ENCODE peak calls at places on chromosomes 3 and 15, in four cellular contexts. B is SK-N-SH, D is K562, Y is HepG2. C is an unnamed sample. For H3K4me1, the result is how much of the 10 kb centered on the place peaks cover.

GRCh38 chr3:128123538-128124368 is at the start of gene RUVBL1:
- DNase-seq in B (peak), D (peak), Y (peak), C (peak)

GRCh38 chr15:87215100-87215499 is 1041.4 kb downstream of the NTRK3 start:
- DNase-seq in B (no peak), D (no peak), Y (no peak), C (no peak)

GRCh38 chr3:197300361-197300760 is 1.9 kb upstream of the DLG1 start:
- DNase-seq in B (no peak), D (no peak), Y (no peak), C (no peak)

GRCh38 chr3:38583688-38584087 is 65.8 kb downstream of the SCN5A start:
- DNase-seq in B (no peak), D (no peak), Y (no peak), C (no peak)

GRCh38 chr3:53531749-53532148 is 37.3 kb downstream of the CACNA1D start:
- DNase-seq in B (no peak), D (no peak), Y (no peak), C (no peak)

GRCh38 chr3:124149774-124150173 is 157.8 kb upstream of the ROPN1 start:
- DNase-seq in B (no peak), D (no peak), Y (no peak), C (no peak)

GRCh38 chr3:188137062-188137461 is 16.9 kb upstream of the LPP start:
- DNase-seq in B (no peak), D (no peak), Y (no peak), C (no peak)

GRCh38 chr15:38516636-38517035 is 48.0 kb downstream of the RASGRP1 start:
- DNase-seq in B (no peak), D (no peak), Y (no peak), C (no peak)

GRCh38 chr15:55250392-55250791 is 39.2 kb downstream of the RAB27A start:
- DNase-seq in B (no peak), D (no peak), Y (peak), C (no peak)

GRCh38 chr3:123605789-123606234 is 21.0 kb upstream of the HACD2 start:
- DNase-seq in B (no peak), D (peak), Y (peak), C (peak)

GRCh38 chr3:194928183-194928736 is 242.6 kb downstream of the FAM43A start:
- DNase-seq in B (no peak), D (no peak), Y (no peak), C (no peak)

GRCh38 chr3:96843505-96844203 is 29.3 kb downstream of the EPHA6 start:
- DNase-seq in B (no peak), D (no peak), Y (no peak), C (no peak)

GRCh38 chr3:61574854-61575253 is 13.5 kb downstream of the PTPRG start:
- DNase-seq in B (no peak), D (no peak), Y (no peak), C (no peak)

GRCh38 chr3:128787256-128788253 is 61.6 kb downstream of the RAB7A start:
- DNase-seq in B (peak), D (peak), Y (peak), C (no peak)

GRCh38 chr3:14691719-14692118 is 16.8 kb downstream of the C3orf20 start:
- DNase-seq in B (no peak), D (no peak), Y (no peak), C (no peak)

GRCh38 chr3:31232049-31233040 is 300.4 kb upstream of the STT3B start:
- DNase-seq in B (no peak), D (no peak), Y (no peak), C (no peak)

GRCh38 chr15:72271895-72272212 is 500 bp downstream of the PARP6 start:
- DNase-seq in B (no peak), D (peak), Y (no peak), C (no peak)

GRCh38 chr3:86731501-86731901 is 259.4 kb downstream of the VGLL3 start:
- DNase-seq in B (no peak), D (no peak), Y (no peak), C (no peak)

GRCh38 chr15:100783296-100783695 is 96.3 kb upstream of the ALDH1A3 start:
- DNase-seq in B (no peak), D (no peak), Y (no peak), C (no peak)

GRCh38 chr15:52783191-52783829 is 6.8 kb downstream of the ONECUT1 start:
- DNase-seq in B (no peak), D (no peak), Y (no peak), C (no peak)

GRCh38 chr3:153313307-153313945 is 151.4 kb downstream of the RAP2B start:
- DNase-seq in B (peak), D (no peak), Y (no peak), C (no peak)

GRCh38 chr3:71130516-71131384 is 452.8 kb downstream of the FOXP1 start:
- DNase-seq in B (no peak), D (no peak), Y (peak), C (no peak)

GRCh38 chr15:81531141-81531592 is 157.2 kb upstream of the TMC3 start:
- DNase-seq in B (no peak), D (no peak), Y (no peak), C (no peak)

GRCh38 chr3:150083653-150084037 is 113.0 kb upstream of the PFN2 start:
- DNase-seq in B (peak), D (no peak), Y (no peak), C (no peak)

GRCh38 chr3:20648294-20648693 is 462.3 kb upstream of the SGO1 start:
- DNase-seq in B (peak), D (no peak), Y (no peak), C (no peak)

GRCh38 chr3:14360123-14360881 is 42.1 kb upstream of the SLC6A6 start:
- DNase-seq in B (no peak), D (no peak), Y (peak), C (no peak)

GRCh38 chr3:197847866-197848401 is 56.9 kb downstream of the LRCH3 start:
- DNase-seq in B (no peak), D (no peak), Y (no peak), C (peak)

GRCh38 chr15:66765478-66766281 is 63.6 kb downstream of the SMAD6 start:
- DNase-seq in B (peak), D (peak), Y (peak), C (peak)

GRCh38 chr15:66760968-66761722 is 59.1 kb downstream of the SMAD6 start:
- DNase-seq in B (no peak), D (no peak), Y (no peak), C (no peak)

GRCh38 chr15:66764067-66764428 is 62.0 kb downstream of the SMAD6 start:
- DNase-seq in B (no peak), D (no peak), Y (no peak), C (no peak)

GRCh38 chr15:66761723-66762595 is 59.9 kb downstream of the SMAD6 start:
- DNase-seq in B (no peak), D (no peak), Y (no peak), C (no peak)

GRCh38 chr15:66763186-66764066 is 61.4 kb downstream of the SMAD6 start:
- DNase-seq in B (peak), D (no peak), Y (no peak), C (no peak)
- H3K4me1 ChIP-seq in B (half or more), D (under half), Y (half or more), C (under half)

GRCh38 chr15:89654847-89655805 is at the start of gene KIF7:
- DNase-seq in B (peak), D (peak), Y (peak), C (no peak)
- TF ChIP-seq NFIC in B (no peak), D (no peak), Y (no peak), C (no peak)

GRCh38 chr15:74351639-74352038 is 15.8 kb downstream of the CYP11A1 start:
- DNase-seq in B (no peak), D (no peak), Y (no peak), C (no peak)
- H3K4me2 ChIP-seq in B (no peak), D (no peak), Y (no peak), C (no peak)

GRCh38 chr3:100041328-100041749 is 73.0 kb downstream of the FILIP1L start:
- DNase-seq in B (no peak), D (no peak), Y (peak), C (no peak)
- H3K4me1 ChIP-seq in B (under half), D (under half), Y (under half), C (under half)